ENCODE peak calls at places on chromosome 12, in seven cellular contexts. R is heart left ventricle, A is RWPE2, O is tibial artery, L is foreskin keratinocyte, E is pancreas, I is A549. Y is an unnamed sample.

GRCh38 chr12:62762645-62763044 is 172.3 kb downstream of the PPM1H start:
- DNase-seq in E (no peak), I (no peak), A (no peak), R (no peak), O (no peak), L (no peak), Y (no peak)

GRCh38 chr12:132117558-132117875 is 26.6 kb downstream of the DDX51 start:
- DNase-seq in L (no peak), I (peak), A (no peak), R (no peak), E (no peak), O (no peak), Y (peak)

GRCh38 chr12:31339831-31340622 is 14.1 kb upstream of the SINHCAF start:
- DNase-seq in R (no peak), L (no peak), A (no peak), I (no peak), E (no peak), O (no peak), Y (no peak)

GRCh38 chr12:89363582-89363981 is 11.3 kb upstream of the DUSP6 start:
- DNase-seq in O (no peak), E (no peak), R (no peak), A (no peak), I (no peak), L (no peak), Y (no peak)

GRCh38 chr12:118618695-118619094 is 242.3 kb downstream of the SUDS3 start:
- DNase-seq in R (no peak), L (no peak), I (no peak), E (no peak), A (no peak), O (no peak), Y (no peak)

GRCh38 chr12:25497021-25497420 is 56.1 kb downstream of the LMNTD1 start:
- DNase-seq in O (no peak), R (no peak), L (peak), I (no peak), A (no peak), E (no peak), Y (peak)

GRCh38 chr12:107929436-107929835 is 154.9 kb downstream of the ASCL4 start:
- DNase-seq in O (no peak), A (no peak), R (no peak), I (peak), L (peak), E (no peak), Y (peak)

GRCh38 chr12:71759941-71760340 is 5.3 kb downstream of the RAB21 start:
- DNase-seq in R (no peak), A (no peak), O (no peak), I (no peak), E (no peak), L (no peak), Y (no peak)

GRCh38 chr12:89733579-89734201 is 25.1 kb upstream of the ATP2B1 start:
- DNase-seq in E (no peak), I (no peak), R (no peak), L (peak), O (no peak), A (no peak), Y (peak)

GRCh38 chr12:84636801-84637285 is 275.8 kb downstream of the SLC6A15 start:
- DNase-seq in R (no peak), A (no peak), O (no peak), E (no peak), L (peak), I (no peak), Y (no peak)

GRCh38 chr12:15522574-15523187 is 200.4 kb downstream of the PTPRO start:
- DNase-seq in L (peak), E (no peak), I (peak), O (no peak), R (no peak), A (no peak), Y (peak)

GRCh38 chr12:69575346-69575745 is 9.9 kb upstream of the CCT2 start:
- DNase-seq in E (no peak), L (no peak), R (no peak), O (no peak), A (no peak), I (no peak), Y (no peak)

GRCh38 chr12:70543444-70543843 is 93.8 kb downstream of the PTPRB start:
- DNase-seq in O (no peak), I (peak), L (peak), E (no peak), A (peak), R (no peak), Y (peak)

GRCh38 chr12:85663631-85664030 is 172.6 kb downstream of the RASSF9 start:
- DNase-seq in R (no peak), A (no peak), L (no peak), I (no peak), O (no peak), E (no peak), Y (no peak)

GRCh38 chr12:111692575-111693210 is 6.8 kb downstream of the ACAD10 start:
- DNase-seq in A (no peak), O (no peak), L (no peak), R (no peak), E (peak), I (peak), Y (no peak)

GRCh38 chr12:71476513-71476912 is 36.9 kb downstream of the LGR5 start:
- DNase-seq in A (no peak), R (no peak), L (peak), E (no peak), O (peak), I (no peak), Y (no peak)

GRCh38 chr12:52496590-52497071 is 3.6 kb upstream of the KRT6A start:
- DNase-seq in E (no peak), I (peak), A (no peak), L (peak), R (no peak), O (no peak), Y (peak)

GRCh38 chr12:51714666-51715065 is 123.6 kb downstream of the SCN8A start:
- DNase-seq in A (no peak), E (no peak), L (peak), I (no peak), O (no peak), R (no peak), Y (no peak)

GRCh38 chr12:14892726-14893442 is 7.2 kb upstream of the MGP start:
- DNase-seq in L (no peak), R (no peak), A (no peak), O (peak), I (peak), E (no peak), Y (no peak)

GRCh38 chr12:2453807-2454177 is 341.0 kb upstream of the FKBP4 start:
- DNase-seq in E (no peak), O (no peak), L (no peak), A (no peak), I (no peak), R (no peak), Y (no peak)

GRCh38 chr12:15928345-15928744 is 17.2 kb downstream of the DERA start:
- DNase-seq in L (peak), I (peak), O (no peak), E (no peak), A (no peak), R (no peak), Y (peak)

GRCh38 chr12:647713-648085 is 15.5 kb downstream of the NINJ2 start:
- DNase-seq in E (no peak), L (no peak), I (no peak), R (no peak), A (no peak), O (no peak), Y (no peak)
- H3K27ac ChIP-seq in E (no peak), L (no peak), I (no peak), R (peak), A (no peak), O (peak), Y (no peak)

GRCh38 chr12:11347810-11348209 is 37.6 kb upstream of the PRB4 start:
- DNase-seq in R (no peak), I (no peak), O (no peak), A (no peak), L (no peak), E (no peak), Y (no peak)
- TF ChIP-seq CTCF in R (no peak), I (no peak), O (no peak), A (no peak), L (peak), E (no peak), Y (no peak)

GRCh38 chr12:123231931-123232330 is 1.0 kb downstream of the MPHOSPH9 start:
- DNase-seq in E (no peak), A (no peak), O (no peak), I (no peak), R (no peak), L (no peak), Y (peak)

GRCh38 chr12:123232472-123232806 is 502 bp downstream of the MPHOSPH9 start:
- DNase-seq in O (no peak), E (no peak), L (no peak), A (no peak), R (no peak), I (no peak), Y (no peak)

GRCh38 chr12:123237646-123238329 is 4.6 kb downstream of the MTRFR start:
- DNase-seq in E (no peak), R (peak), O (peak), A (no peak), L (peak), I (peak), Y (peak)

GRCh38 chr12:123232807-123233504 is at the start of the genes MPHOSPH9 and MTRFR:
- DNase-seq in R (peak), A (peak), E (peak), L (peak), I (peak), O (peak), Y (peak)

GRCh38 chr12:123233505-123234299 is 466 bp downstream of the MTRFR start:
- DNase-seq in O (no peak), R (no peak), L (no peak), I (no peak), A (no peak), E (no peak), Y (no peak)
- H3K27ac ChIP-seq in O (peak), R (peak), L (peak), I (peak), A (peak), E (peak), Y (peak)

DNA sequence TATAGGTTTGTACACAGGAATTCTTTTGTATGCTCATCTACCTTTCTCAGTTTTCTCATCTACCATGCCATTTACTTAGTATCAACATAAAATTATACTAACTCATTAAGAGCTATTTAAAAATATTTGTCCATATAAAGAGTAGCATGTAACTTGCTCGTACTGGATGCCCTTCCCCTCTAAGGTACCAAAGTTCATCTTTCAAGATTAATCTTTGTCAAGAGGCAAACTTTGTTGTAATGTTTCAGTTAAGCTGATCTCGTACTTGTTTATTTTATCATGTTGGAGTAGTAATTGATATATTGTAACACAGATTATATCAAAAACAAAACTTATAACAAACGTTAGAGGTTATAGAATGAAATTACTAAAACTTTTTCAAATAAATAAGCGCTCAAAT is 128.5 kb downstream of the PIK3C2G start:
- DNase-seq in R (no peak), I (no peak), A (no peak), L (no peak), E (no peak), O (no peak), Y (no peak)
- TF ChIP-seq CTCF in R (no peak), I (no peak), A (no peak), L (no peak), E (no peak), O (no peak), Y (no peak)

GRCh38 chr12:121090576-121091125 is 42.0 kb upstream of the P2RX7 start:
- DNase-seq in R (no peak), A (no peak), O (no peak), E (no peak), L (no peak), I (no peak), Y (no peak)
- H3K27ac ChIP-seq in R (no peak), A (no peak), O (no peak), E (no peak), L (no peak), I (no peak), Y (no peak)

GRCh38 chr12:41907550-41907949 is 237.1 kb downstream of the GXYLT1 start:
- DNase-seq in E (no peak), O (no peak), I (no peak), A (no peak), R (no peak), L (no peak), Y (no peak)

GRCh38 chr12:41903014-41903702 is 241.5 kb downstream of the GXYLT1 start:
- DNase-seq in R (no peak), I (no peak), E (no peak), O (no peak), A (no peak), L (no peak), Y (no peak)

GRCh38 chr12:41907036-41907435 is 237.6 kb downstream of the GXYLT1 start:
- DNase-seq in R (no peak), A (no peak), E (no peak), L (no peak), I (no peak), O (no peak), Y (no peak)

GRCh38 chr12:41904041-41904440 is 240.6 kb downstream of the GXYLT1 start:
- DNase-seq in L (no peak), E (no peak), A (no peak), O (no peak), R (no peak), I (no peak), Y (no peak)

GRCh38 chr12:41905703-41906297 is 238.9 kb downstream of the GXYLT1 start:
- DNase-seq in L (no peak), I (no peak), O (no peak), E (no peak), A (no peak), R (no peak), Y (no peak)
- TF ChIP-seq CTCF in L (no peak), I (no peak), O (no peak), E (no peak), A (no peak), R (no peak), Y (no peak)

DNA sequence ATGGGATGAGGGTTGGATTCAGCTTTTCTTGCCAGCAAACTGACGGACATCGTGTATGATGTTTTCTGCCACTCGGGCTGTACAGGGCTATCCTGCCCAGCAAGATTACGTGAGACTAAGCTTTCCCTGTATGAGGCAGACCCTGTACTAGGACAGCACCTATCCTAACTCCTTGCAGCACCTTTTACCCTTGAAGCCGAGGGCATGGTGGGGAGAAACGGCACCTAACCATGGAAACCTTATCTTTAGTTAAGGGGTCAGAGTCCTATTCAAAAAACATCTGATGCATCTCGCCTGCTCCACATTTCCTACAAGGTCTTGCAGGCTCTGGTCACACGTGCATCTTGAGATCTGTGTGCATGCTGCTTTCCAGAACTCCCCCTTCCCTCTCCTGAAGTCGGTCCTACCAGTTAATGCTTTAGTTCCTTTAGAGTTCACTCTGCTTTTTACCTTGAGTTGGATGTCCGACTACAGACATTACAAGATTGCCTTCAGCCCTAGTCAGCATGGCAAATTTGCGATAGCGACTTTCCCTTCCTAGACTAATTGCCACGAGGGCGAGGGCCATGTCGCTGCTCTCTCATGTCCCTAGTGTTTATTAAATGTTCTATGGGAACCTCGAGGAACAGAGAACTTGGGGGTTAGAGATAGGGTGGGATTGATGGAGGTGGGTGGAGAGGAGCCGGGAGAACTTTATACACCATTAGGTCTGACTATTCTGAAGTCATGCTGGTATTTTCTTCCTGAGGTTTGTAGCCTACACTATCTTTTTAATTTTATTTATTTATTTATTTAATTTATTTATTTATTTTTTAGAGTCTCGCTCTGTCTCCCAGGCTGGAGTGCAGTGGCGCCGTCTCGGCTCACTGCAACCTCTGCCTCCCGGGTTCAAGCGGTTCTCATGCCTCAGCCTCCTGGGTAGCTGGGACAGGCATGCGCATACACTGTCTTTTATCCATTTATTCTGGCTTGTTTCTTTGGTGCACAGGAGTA is 6.6 kb downstream of the RAN start:
- DNase-seq in A (no peak), E (no peak), R (no peak), L (no peak), I (no peak), O (no peak), Y (no peak)
- H3K27ac ChIP-seq in A (no peak), E (no peak), R (no peak), L (no peak), I (no peak), O (no peak), Y (no peak)

GRCh38 chr12:123950476-123951169 is 22.0 kb downstream of the CCDC92 start:
- DNase-seq in I (no peak), E (no peak), L (no peak), A (no peak), O (no peak), R (no peak), Y (no peak)
- TF ChIP-seq CTCF in I (no peak), E (no peak), L (no peak), A (no peak), O (no peak), R (no peak), Y (no peak)

Y was measured in RWPE1.